ENCODE peak calls at places on chromosomes 11 and 22, in ten cellular contexts. O is mammary epithelial cell, A is left lung, V is astrocyte, N is MCF 10A, C is A549, X is Calu3, W is brain microvascular endothelial cell, Z is bronchial epithelial cell, G is left ventricle myocardium inferior. Y is an unnamed sample.

GRCh38 chr22:24407278-24407665 is 20.1 kb upstream of the ADORA2A start:
- DNase-seq in C (no peak), G (no peak), V (no peak), O (no peak), A (no peak), Z (no peak), X (no peak), N (no peak), W (no peak), Y (no peak)

GRCh38 chr22:44383652-44384562 is 71.2 kb upstream of the SHISAL1 start:
- DNase-seq in Z (no peak), V (no peak), N (no peak), A (no peak), W (no peak), G (no peak), O (no peak), X (no peak), C (no peak), Y (no peak)

GRCh38 chr11:2934057-2934550 is 4.9 kb upstream of the PHLDA2 start:
- DNase-seq in W (no peak), A (no peak), C (no peak), N (no peak), V (no peak), G (no peak), O (no peak), X (no peak), Z (no peak), Y (no peak)

GRCh38 chr11:79110308-79110707 is 330.5 kb downstream of the TENM4 start:
- DNase-seq in N (no peak), O (no peak), W (no peak), A (no peak), G (no peak), Z (no peak), C (no peak), V (no peak), X (no peak), Y (no peak)

GRCh38 chr11:3095712-3096361 is 38.6 kb upstream of the CARS1 start:
- DNase-seq in Z (peak), O (peak), C (peak), V (peak), A (no peak), W (peak), X (no peak), G (no peak), N (peak), Y (no peak)

GRCh38 chr11:128575174-128575955 is 12.0 kb downstream of the ETS1 start:
- DNase-seq in V (no peak), W (no peak), A (no peak), X (no peak), G (no peak), C (no peak), N (no peak), O (no peak), Z (no peak), Y (no peak)

GRCh38 chr11:7031346-7031957 is 11.2 kb downstream of the NLRP14 start:
- DNase-seq in C (no peak), A (no peak), X (no peak), O (no peak), V (no peak), Z (no peak), W (no peak), N (no peak), G (no peak), Y (no peak)

GRCh38 chr11:12281571-12282478 is 95.5 kb upstream of the PARVA start:
- DNase-seq in X (peak), N (peak), A (peak), W (peak), C (peak), V (peak), G (peak), Z (peak), O (peak), Y (peak)

GRCh38 chr11:837189-837989 is 4.6 kb downstream of the CD151 start:
- DNase-seq in Z (no peak), V (no peak), N (no peak), X (no peak), W (no peak), C (no peak), A (no peak), G (no peak), O (no peak), Y (no peak)

GRCh38 chr22:44917372-44918165 is 92.2 kb downstream of the PHF21B start:
- DNase-seq in N (no peak), O (no peak), W (no peak), X (no peak), C (no peak), V (no peak), A (peak), Z (no peak), G (peak), Y (no peak)

GRCh38 chr11:35050596-35050995 is 88.4 kb upstream of the CD44 start:
- DNase-seq in W (no peak), C (no peak), A (no peak), O (no peak), X (no peak), N (no peak), G (no peak), V (no peak), Z (no peak), Y (no peak)

GRCh38 chr22:25765016-25765367 is 23.0 kb downstream of the MYO18B start:
- DNase-seq in Z (no peak), V (no peak), G (no peak), C (no peak), A (no peak), W (no peak), O (no peak), X (no peak), N (no peak), Y (no peak)

GRCh38 chr22:25766418-25766817 is 24.4 kb downstream of the MYO18B start:
- DNase-seq in V (no peak), G (no peak), O (no peak), A (no peak), N (no peak), C (no peak), X (no peak), Z (no peak), W (no peak), Y (no peak)

GRCh38 chr22:25763239-25763777 is 21.3 kb downstream of the MYO18B start:
- DNase-seq in X (no peak), V (peak), A (no peak), W (no peak), N (peak), G (no peak), Z (peak), C (no peak), O (no peak), Y (no peak)

GRCh38 chr22:25765801-25766200 is 23.8 kb downstream of the MYO18B start:
- DNase-seq in G (no peak), A (no peak), V (no peak), N (no peak), C (no peak), W (no peak), X (no peak), Z (no peak), O (no peak), Y (no peak)

GRCh38 chr22:25764270-25765015 is 22.5 kb downstream of the MYO18B start:
- DNase-seq in C (no peak), N (no peak), X (no peak), A (no peak), O (no peak), W (no peak), Z (no peak), V (no peak), G (no peak), Y (no peak)
- TF ChIP-seq CTCF in C (no peak), N (no peak), X (no peak), A (no peak), O (no peak), W (peak), Z (peak), V (no peak), G (no peak), Y (no peak)

GRCh38 chr11:90341986-90342385 is 119.1 kb upstream of the CHORDC1 start:
- DNase-seq in O (no peak), V (no peak), A (no peak), N (no peak), Z (no peak), W (no peak), C (no peak), G (no peak), X (no peak), Y (no peak)
- TF ChIP-seq CTCF in O (no peak), V (no peak), A (no peak), N (no peak), Z (no peak), W (no peak), C (no peak), G (no peak), X (no peak), Y (no peak)

GRCh38 chr22:42273855-42274451 is 3.5 kb upstream of the TCF20 start:
- DNase-seq in Z (no peak), G (no peak), W (no peak), O (no peak), N (no peak), X (no peak), A (no peak), V (no peak), C (no peak), Y (no peak)
- TF ChIP-seq CTCF in Z (no peak), G (no peak), W (no peak), O (no peak), N (no peak), X (no peak), A (no peak), V (no peak), C (no peak), Y (no peak)

GRCh38 chr11:121337078-121337477 is 44.5 kb downstream of the SC5D start:
- DNase-seq in W (no peak), A (no peak), O (no peak), N (no peak), X (no peak), G (no peak), Z (no peak), C (no peak), V (no peak), Y (no peak)

GRCh38 chr11:121337740-121338272 is 45.2 kb downstream of the SC5D start:
- DNase-seq in V (no peak), G (no peak), Z (no peak), A (no peak), N (no peak), X (no peak), C (no peak), O (no peak), W (no peak), Y (no peak)

GRCh38 chr11:121336279-121336947 is 43.8 kb downstream of the SC5D start:
- DNase-seq in Z (no peak), C (no peak), V (no peak), G (no peak), X (no peak), A (no peak), W (no peak), O (no peak), N (no peak), Y (no peak)

GRCh38 chr11:121338536-121338935 is 46.0 kb downstream of the SC5D start:
- DNase-seq in O (no peak), C (no peak), W (no peak), X (no peak), G (no peak), Z (no peak), A (no peak), N (no peak), V (no peak), Y (no peak)

DNA sequence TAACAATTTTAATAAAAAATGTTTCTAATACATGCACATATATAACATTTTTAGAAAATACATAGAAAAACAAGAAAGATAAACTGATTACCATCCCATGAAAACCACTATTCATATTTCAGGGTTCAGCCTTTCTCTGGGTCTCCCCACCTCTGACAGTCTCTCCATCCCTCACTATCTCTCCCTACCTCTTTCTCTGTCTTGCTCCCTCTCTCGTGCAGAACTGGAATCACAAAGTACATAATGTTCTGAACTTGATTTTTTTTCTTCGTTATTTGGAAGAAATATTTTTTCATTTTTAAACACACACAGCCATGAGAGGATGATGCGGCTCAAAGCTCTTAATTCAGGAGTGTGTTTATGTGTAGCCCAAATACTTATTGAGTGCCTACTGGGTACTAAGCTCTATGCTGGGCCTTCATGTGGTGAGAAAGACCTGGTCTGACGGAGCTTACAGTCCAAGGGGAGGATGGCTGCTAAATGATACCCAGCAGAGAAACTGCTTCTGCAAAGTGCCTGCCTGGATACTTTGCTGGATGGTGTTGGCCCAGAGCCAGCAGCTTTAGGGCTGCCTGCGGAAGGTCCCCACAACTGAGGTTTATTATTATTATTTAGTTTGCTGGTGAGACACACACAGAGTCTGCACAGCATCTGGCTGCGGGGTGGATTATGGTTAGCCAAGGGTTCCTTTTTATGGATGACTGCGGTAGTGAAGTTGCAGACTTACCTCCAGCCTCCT is 42.6 kb downstream of the SC5D start:
- DNase-seq in G (no peak), Z (no peak), A (no peak), X (no peak), N (no peak), W (no peak), C (no peak), V (no peak), O (no peak), Y (no peak)
- TF ChIP-seq CTCF in G (peak), Z (peak), A (no peak), X (no peak), N (no peak), W (peak), C (no peak), V (no peak), O (no peak), Y (no peak)

DNA sequence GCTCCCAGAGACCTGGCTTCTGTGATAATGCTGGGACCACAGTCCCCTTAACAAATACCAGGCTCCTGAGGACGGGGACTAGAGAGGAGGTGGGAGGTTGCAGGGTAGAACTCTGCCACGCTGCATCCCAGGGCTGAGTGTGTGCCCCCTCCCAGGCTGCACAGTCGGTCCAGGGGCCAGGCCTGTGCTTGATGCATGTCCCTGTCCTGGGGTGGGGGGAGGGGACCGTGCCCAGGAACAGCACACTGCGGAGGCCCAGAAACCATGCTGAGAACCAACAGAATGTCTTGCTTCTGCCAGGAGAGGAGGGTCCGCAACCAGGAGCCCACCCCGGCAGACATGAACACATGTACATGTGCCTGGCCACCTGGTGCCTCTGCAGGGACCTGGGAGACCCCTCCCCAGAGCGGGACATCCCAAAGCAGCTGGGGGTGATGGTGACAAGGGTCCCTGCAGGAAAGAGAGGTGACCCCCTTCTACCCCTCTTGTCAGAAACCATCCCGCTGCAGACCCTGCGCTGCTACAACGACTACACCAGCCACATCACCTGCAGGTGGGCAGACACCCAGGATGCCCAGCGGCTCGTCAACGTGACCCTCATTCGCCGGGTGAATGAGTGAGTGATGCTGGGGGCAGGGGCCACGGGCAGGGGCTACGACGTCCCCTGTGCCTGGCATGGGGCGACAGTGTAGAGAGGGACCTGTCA is 9.5 kb downstream of the CSF2RB start:
- DNase-seq in W (no peak), X (no peak), C (no peak), G (no peak), V (no peak), O (no peak), Z (no peak), N (no peak), A (no peak), Y (no peak)
- TF ChIP-seq CTCF in W (no peak), X (no peak), C (no peak), G (no peak), V (no peak), O (no peak), Z (no peak), N (no peak), A (no peak), Y (no peak)

DNA sequence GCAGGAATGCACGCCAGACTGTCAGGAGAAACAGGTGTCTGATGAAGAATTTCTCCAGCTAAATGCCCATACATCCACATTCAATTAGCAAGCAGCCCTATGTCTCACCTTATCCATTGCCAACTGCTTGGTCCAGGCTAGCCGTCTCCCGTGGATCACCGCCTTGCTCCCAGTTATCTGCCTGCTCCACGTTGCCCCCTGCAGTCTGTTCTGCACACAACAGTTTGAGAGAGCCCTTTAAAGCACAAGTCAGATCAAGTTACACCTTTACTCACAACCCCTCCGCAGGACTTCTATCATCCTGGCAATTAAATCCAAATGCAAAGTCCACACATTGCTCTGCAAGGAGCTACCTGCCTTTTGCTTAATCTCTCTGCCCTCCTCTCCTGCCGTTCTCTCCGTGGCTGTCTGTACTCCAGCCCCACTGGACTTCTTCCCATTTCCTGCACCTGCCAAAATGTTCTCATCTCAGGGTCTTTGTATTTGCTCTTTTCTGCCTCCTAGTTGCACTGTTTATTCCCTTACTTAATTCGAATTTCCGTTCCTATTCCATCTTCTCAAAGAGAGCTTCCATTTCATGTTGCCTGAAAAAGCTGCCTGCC is 185.3 kb upstream of the LARGE1 start:
- DNase-seq in O (peak), W (no peak), X (peak), V (no peak), C (peak), N (peak), A (peak), G (peak), Z (peak), Y (peak)
- TF ChIP-seq CTCF in O (peak), W (no peak), X (no peak), V (no peak), C (no peak), N (no peak), A (peak), G (peak), Z (peak), Y (peak)

Y was measured in mesothelial cell of epicardium.